ENCODE peak calls at places on chromosomes 1 and 21, in five cellular contexts. X is AG10803; S is CD8-positive, alpha-beta T cell; G is epithelial cell of esophagus; W is cardiac fibroblast. P is an unnamed sample.

GRCh38 chr21:34815831-34816700 is 147.3 kb downstream of the CLIC6 start:
- DNase-seq in X (no peak), S (no peak), G (peak), W (no peak), P (no peak)

GRCh38 chr1:68136187-68136586 is 85.8 kb upstream of the DIRAS3 start:
- DNase-seq in X (no peak), S (no peak), G (peak), W (no peak), P (no peak)

GRCh38 chr1:162070094-162070748 is 730 bp downstream of the NOS1AP start:
- DNase-seq in X (no peak), S (no peak), G (no peak), W (no peak), P (no peak)

GRCh38 chr21:31098576-31099005 is 60.3 kb upstream of the KRTAP19-8 start:
- DNase-seq in X (peak), S (peak), G (peak), W (peak), P (peak)

GRCh38 chr1:199463521-199464127 is 563.9 kb upstream of the NR5A2 start:
- DNase-seq in X (peak), S (no peak), G (peak), W (peak), P (peak)

GRCh38 chr21:42698730-42699129 is 45.3 kb downstream of the PDE9A start:
- DNase-seq in X (no peak), S (no peak), G (no peak), W (no peak), P (no peak)

GRCh38 chr1:155075535-155075934 is 3.1 kb upstream of the EFNA3 start:
- DNase-seq in X (no peak), S (no peak), G (no peak), W (no peak), P (no peak)

GRCh38 chr1:91774520-91775203 is 111.3 kb downstream of the TGFBR3 start:
- DNase-seq in X (peak), S (no peak), G (no peak), W (peak), P (no peak)

GRCh38 chr1:61011514-61012263 is 70.7 kb upstream of the NFIA start:
- DNase-seq in X (no peak), S (no peak), G (no peak), W (no peak), P (no peak)

GRCh38 chr1:36890776-36891175 is 143.5 kb downstream of the GRIK3 start:
- DNase-seq in X (no peak), S (no peak), G (no peak), W (no peak), P (no peak)

GRCh38 chr1:34988147-34988546 is 3.0 kb upstream of the TMEM35B start:
- DNase-seq in X (no peak), S (no peak), G (no peak), W (no peak), P (no peak)

GRCh38 chr1:212317916-212318315 is 32.7 kb downstream of the PPP2R5A start:
- DNase-seq in X (no peak), S (no peak), G (no peak), W (no peak), P (no peak)

GRCh38 chr1:4346141-4346540 is 308.3 kb upstream of the AJAP1 start:
- DNase-seq in X (no peak), S (no peak), G (no peak), W (no peak), P (no peak)

GRCh38 chr1:162390396-162391185 is 9.1 kb downstream of the C1orf226 start:
- DNase-seq in X (no peak), S (no peak), G (no peak), W (no peak), P (peak)

GRCh38 chr1:10520952-10521351 is 46.2 kb downstream of the PEX14 start:
- DNase-seq in X (no peak), S (no peak), G (no peak), W (no peak), P (no peak)

GRCh38 chr1:10516925-10517676 is 42.4 kb downstream of the PEX14 start:
- DNase-seq in X (no peak), S (no peak), G (no peak), W (no peak), P (no peak)

GRCh38 chr1:10517677-10517982 is 42.9 kb downstream of the PEX14 start:
- DNase-seq in X (no peak), S (no peak), G (no peak), W (no peak), P (no peak)

GRCh38 chr1:10520497-10520896 is 45.7 kb downstream of the PEX14 start:
- DNase-seq in X (no peak), S (no peak), G (no peak), W (no peak), P (no peak)

DNA sequence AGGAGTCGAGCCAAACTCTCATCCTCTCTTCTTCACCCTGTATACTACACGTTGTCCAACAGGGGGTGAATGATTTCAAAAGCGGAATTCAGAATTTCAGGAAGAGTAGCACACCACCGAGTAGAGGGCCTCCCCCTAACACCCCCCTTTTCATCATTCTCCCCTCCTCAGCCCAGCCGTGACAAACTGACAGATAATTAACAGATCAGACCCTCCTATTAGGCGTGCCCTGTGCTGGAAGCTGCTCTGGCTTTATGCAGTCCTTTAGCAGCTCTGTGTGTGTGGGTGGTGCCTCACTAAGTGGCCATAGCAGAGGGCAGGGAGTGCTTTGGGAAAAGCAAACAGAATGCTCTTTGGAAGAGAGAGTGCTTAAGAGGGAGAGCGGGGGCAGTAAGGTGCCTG is 44.3 kb downstream of the PEX14 start:
- DNase-seq in X (no peak), S (no peak), G (no peak), W (no peak), P (no peak)
- TF ChIP-seq CTCF in X (no peak), S (no peak), G (no peak), W (no peak), P (no peak)

GRCh38 chr1:236421850-236422516 is 27.9 kb downstream of the EDARADD start:
- DNase-seq in X (no peak), S (no peak), G (no peak), W (no peak), P (no peak)
- TF ChIP-seq CTCF in X (no peak), S (no peak), G (no peak), W (no peak), P (no peak)

GRCh38 chr1:53255031-53255430 is 16.7 kb upstream of the MAGOH start:
- DNase-seq in X (no peak), S (no peak), G (no peak), W (no peak), P (no peak)
- TF ChIP-seq CTCF in X (no peak), S (no peak), G (no peak), W (no peak), P (no peak)

DNA sequence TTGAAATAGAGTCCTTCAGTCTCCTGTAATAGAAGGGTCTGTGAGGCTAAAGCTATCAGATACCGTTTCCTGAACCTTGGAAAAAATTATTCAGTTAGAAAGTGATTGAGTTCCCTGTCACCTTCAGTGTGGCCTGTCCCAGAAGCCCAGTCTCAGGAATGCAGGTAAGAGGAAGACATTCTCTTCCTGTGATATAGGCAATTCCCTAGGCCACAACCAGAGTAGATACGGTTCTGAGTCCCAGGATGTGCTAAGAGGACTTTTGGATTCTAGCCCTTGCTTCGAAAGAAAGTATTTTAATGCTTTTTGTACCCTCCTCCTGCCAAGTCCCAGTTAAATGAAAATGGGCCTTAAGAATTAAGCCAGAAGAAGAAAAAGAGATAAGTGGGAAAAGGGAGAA is 313.5 kb upstream of the PLXNA2 start:
- DNase-seq in X (no peak), S (no peak), G (no peak), W (no peak), P (no peak)
- TF ChIP-seq CTCF in X (no peak), S (no peak), G (no peak), W (no peak), P (no peak)

P was measured in GM13976.